ENCODE peak calls at places on chromosomes 3 and 15, in eight cellular contexts. A is fibroblast of the conjunctiva, H is gastrocnemius medialis, Z is amniotic epithelial cell, N is caudate nucleus, S is neural progenitor cell, F is upper lobe of right lung, D is fibroblast of pulmonary artery. C is an unnamed sample.

GRCh38 chr3:195221015-195221853 is 49.7 kb downstream of the XXYLT1 start:
- DNase-seq in A (peak; percentile 51), H (no peak), Z (peak; percentile 78), N (no peak), S (no peak), F (peak; percentile 66), D (peak; percentile 58), C (no peak)

GRCh38 chr3:58973796-58974195 is 76.0 kb downstream of the CFAP20DC start:
- DNase-seq in A (no peak), H (no peak), Z (peak; percentile 61), N (no peak), S (no peak), F (no peak), D (peak; percentile 48), C (peak; percentile 26)

GRCh38 chr3:138941259-138941885 is 5.6 kb downstream of the FOXL2 start:
- DNase-seq in A (peak; percentile 74), H (no peak), Z (peak; percentile 46), N (no peak), S (peak; percentile 79), F (no peak), D (peak; percentile 66), C (peak; percentile 40)

GRCh38 chr3:191120447-191121304 is 78.4 kb upstream of the OSTN start:
- DNase-seq in A (no peak), H (no peak), Z (no peak), N (no peak), S (no peak), F (no peak), D (no peak), C (no peak)

GRCh38 chr3:164640586-164640985 is 437.7 kb downstream of the SI start:
- DNase-seq in A (no peak), H (no peak), Z (peak; percentile 15), N (no peak), S (no peak), F (no peak), D (no peak), C (no peak)

GRCh38 chr3:48185129-48185528 is 3.1 kb downstream of the CDC25A start:
- DNase-seq in A (no peak), H (no peak), Z (no peak), N (no peak), S (no peak), F (no peak), D (no peak), C (no peak)

GRCh38 chr15:75836953-75837321 is 6.3 kb upstream of the UBE2Q2 start:
- DNase-seq in A (peak; percentile 46), H (no peak), Z (peak; percentile 75), N (no peak), S (no peak), F (no peak), D (peak; percentile 79), C (peak; percentile 51)

GRCh38 chr3:187445352-187445751 is 77.2 kb downstream of the RTP4 start:
- DNase-seq in A (no peak), H (no peak), Z (no peak), N (peak; percentile 5), S (no peak), F (no peak), D (no peak), C (no peak)

GRCh38 chr15:99998661-99999101 is 265.4 kb upstream of the LYSMD4 start:
- DNase-seq in A (no peak), H (no peak), Z (no peak), N (no peak), S (no peak), F (peak; percentile 40), D (no peak), C (no peak)

GRCh38 chr3:76756578-76756977 is 283.3 kb upstream of the ROBO2 start:
- DNase-seq in A (no peak), H (no peak), Z (no peak), N (no peak), S (no peak), F (no peak), D (no peak), C (no peak)

GRCh38 chr15:23035964-23036566 is 3.3 kb downstream of the TUBGCP5 start:
- DNase-seq in A (peak; percentile 28), H (no peak), Z (peak; percentile 51), N (peak; percentile 10), S (peak; percentile 67), F (no peak), D (peak; percentile 65), C (peak; percentile 12)

GRCh38 chr3:173465112-173465511 is 67.6 kb downstream of the NLGN1 start:
- DNase-seq in A (peak; percentile 38), H (no peak), Z (peak; percentile 3), N (no peak), S (peak; percentile 6), F (no peak), D (peak; percentile 21), C (peak; percentile 17)

GRCh38 chr3:9780920-9781319 is 11.2 kb upstream of the CAMK1 start:
- DNase-seq in A (no peak), H (no peak), Z (no peak), N (no peak), S (no peak), F (no peak), D (no peak), C (no peak)

GRCh38 chr3:128317101-128317697 is 149.5 kb downstream of the DNAJB8 start:
- DNase-seq in A (no peak), H (no peak), Z (no peak), N (no peak), S (no peak), F (no peak), D (no peak), C (no peak)

GRCh38 chr15:40695469-40695910 is 516 bp downstream of the RAD51 start:
- DNase-seq in A (no peak), H (no peak), Z (peak; percentile 40), N (no peak), S (no peak), F (no peak), D (peak; percentile 35), C (no peak)

GRCh38 chr3:49133226-49133951 is 539 bp upstream of the LAMB2 start:
- DNase-seq in A (peak; percentile 74), H (peak; percentile 83), Z (peak; percentile 88), N (peak; percentile 55), S (peak; percentile 93), F (peak; percentile 90), D (peak; percentile 91), C (peak; percentile 93)

GRCh38 chr15:22887157-22887951 is 48.9 kb downstream of the NIPA2 start:
- DNase-seq in A (peak; percentile 33), H (peak; percentile 75), Z (peak; percentile 88), N (no peak), S (no peak), F (no peak), D (peak; percentile 58), C (no peak)

GRCh38 chr3:149005424-149005823 is 14.1 kb downstream of the GYG1 start:
- DNase-seq in A (no peak), H (no peak), Z (peak; percentile 57), N (no peak), S (no peak), F (no peak), D (peak; percentile 31), C (no peak)

GRCh38 chr3:197951392-197951990 is 1.5 kb downstream of the RPL35A start:
- DNase-seq in A (no peak), H (no peak), Z (no peak), N (no peak), S (no peak), F (no peak), D (no peak), C (no peak)

GRCh38 chr3:12729313-12729676 is 29.8 kb downstream of the TMEM40 start:
- DNase-seq in A (no peak), H (peak; percentile 92), Z (peak; percentile 63), N (no peak), S (no peak), F (no peak), D (no peak), C (no peak)

GRCh38 chr3:17738921-17739320 is 3.5 kb downstream of the TBC1D5 start:
- DNase-seq in A (no peak), H (no peak), Z (no peak), N (no peak), S (no peak), F (no peak), D (no peak), C (no peak)

GRCh38 chr3:66822059-66823009 is 175.8 kb upstream of the KBTBD8 start:
- DNase-seq in A (peak; percentile 44), H (peak; percentile 60), Z (peak; percentile 55), N (peak; percentile 6), S (peak; percentile 73), F (no peak), D (peak; percentile 71), C (peak; percentile 34)

GRCh38 chr15:100966997-100967396 is 47.8 kb downstream of the LRRK1 start:
- DNase-seq in A (no peak), H (no peak), Z (no peak), N (no peak), S (no peak), F (no peak), D (no peak), C (no peak)

GRCh38 chr15:36911322-36911944 is 188.9 kb downstream of the MEIS2 start:
- DNase-seq in A (no peak), H (no peak), Z (peak; percentile 90), N (no peak), S (peak; percentile 28), F (no peak), D (peak; percentile 67), C (no peak)

GRCh38 chr3:123100192-123100776 is 33.5 kb downstream of the PDIA5 start:
- DNase-seq in A (no peak), H (no peak), Z (no peak), N (no peak), S (no peak), F (no peak), D (no peak), C (no peak)

GRCh38 chr3:95272791-95273190 is 1209.9 kb downstream of the NSUN3 start:
- DNase-seq in A (no peak), H (no peak), Z (no peak), N (no peak), S (no peak), F (no peak), D (no peak), C (no peak)

GRCh38 chr15:29613951-29614382 is 208.3 kb downstream of the TJP1 start:
- DNase-seq in A (no peak), H (no peak), Z (peak; percentile 58), N (no peak), S (peak; percentile 26), F (no peak), D (peak; percentile 44), C (no peak)

GRCh38 chr15:67134577-67135492 is 69.4 kb downstream of the SMAD3 start:
- DNase-seq in A (no peak), H (no peak), Z (peak; percentile 61), N (no peak), S (no peak), F (no peak), D (no peak), C (peak; percentile 58)

GRCh38 chr3:45244356-45244755 is 18.3 kb upstream of the TMEM158 start:
- DNase-seq in A (no peak), H (no peak), Z (no peak), N (no peak), S (no peak), F (no peak), D (no peak), C (no peak)

GRCh38 chr15:63600646-63601025 is 3.4 kb downstream of the FBXL22 start:
- DNase-seq in A (peak; percentile 82), H (peak; percentile 87), Z (peak; percentile 90), N (peak; percentile 88), S (peak; percentile 87), F (peak; percentile 96), D (peak; percentile 95), C (peak; percentile 49)

GRCh38 chr3:126711361-126711760 is 7.3 kb downstream of the CHCHD6 start:
- DNase-seq in A (no peak), H (no peak), Z (peak; percentile 48), N (no peak), S (no peak), F (no peak), D (peak; percentile 20), C (no peak)

GRCh38 chr3:160003520-160004128 is 15.0 kb downstream of the IL12A start:
- DNase-seq in A (no peak), H (peak; percentile 24), Z (peak; percentile 37), N (peak; percentile 70), S (peak; percentile 68), F (peak; percentile 77), D (peak; percentile 53), C (peak; percentile 45)

GRCh38 chr3:50478671-50479070 is 24.8 kb downstream of the CACNA2D2 start:
- DNase-seq in A (no peak), H (no peak), Z (no peak), N (no peak), S (no peak), F (no peak), D (no peak), C (no peak)

GRCh38 chr15:50353999-50354837 is 780 bp downstream of the GABPB1 start:
- DNase-seq in A (peak; percentile 87), H (peak; percentile 52), Z (peak; percentile 82), N (peak; percentile 32), S (peak; percentile 70), F (peak; percentile 82), D (peak; percentile 86), C (peak; percentile 56)

C was measured in kidney glomerular epithelial cell.